ENCODE peak calls at places on chromosomes 4 and X, in nine cellular contexts. One of them, this sample, is unnamed.

GRCh38 chr4:8160572-8160971 is 2.0 kb upstream of the ABLIM2 start:
- DNase-seq in left lung: no peak
- DNase-seq in K562: no peak
- DNase-seq in heart left ventricle: no peak
- DNase-seq in suprapubic skin: no peak
- DNase-seq in endodermal cell: no peak
- DNase-seq in AG04450: no peak
- DNase-seq in GM23338: no peak
- DNase-seq in OCI-LY7: no peak
- DNase-seq in this sample: no peak

GRCh38 chrX:21870494-21870893 is 14.7 kb downstream of the YY2 start:
- DNase-seq in left lung: no peak
- DNase-seq in K562: no peak
- DNase-seq in heart left ventricle: no peak
- DNase-seq in suprapubic skin: no peak
- DNase-seq in endodermal cell: no peak
- DNase-seq in AG04450: no peak
- DNase-seq in GM23338: no peak
- DNase-seq in OCI-LY7: no peak
- DNase-seq in this sample: no peak

GRCh38 chrX:136906921-136907510 is 26.5 kb upstream of the RBMX start:
- DNase-seq in left lung: no peak
- DNase-seq in K562: no peak
- DNase-seq in heart left ventricle: no peak
- DNase-seq in suprapubic skin: no peak
- DNase-seq in endodermal cell: no peak
- DNase-seq in AG04450: no peak
- DNase-seq in GM23338: no peak
- DNase-seq in OCI-LY7: no peak
- DNase-seq in this sample: no peak

GRCh38 chrX:40011483-40012038 is 86.2 kb downstream of the BCOR start:
- DNase-seq in left lung: no peak
- DNase-seq in K562: no peak
- DNase-seq in heart left ventricle: no peak
- DNase-seq in suprapubic skin: no peak
- DNase-seq in endodermal cell: peak; percentile 52
- DNase-seq in AG04450: no peak
- DNase-seq in GM23338: no peak
- DNase-seq in OCI-LY7: no peak
- DNase-seq in this sample: no peak

GRCh38 chr4:132809298-132810032 is 339.6 kb upstream of the PCDH10 start:
- DNase-seq in left lung: no peak
- DNase-seq in K562: no peak
- DNase-seq in heart left ventricle: no peak
- DNase-seq in suprapubic skin: no peak
- DNase-seq in endodermal cell: peak; percentile 84
- DNase-seq in AG04450: no peak
- DNase-seq in GM23338: peak; percentile 77
- DNase-seq in OCI-LY7: peak; percentile 2
- DNase-seq in this sample: no peak

GRCh38 chrX:644304-645023 is 13.9 kb downstream of the SHOX start:
- DNase-seq in left lung: no peak
- DNase-seq in K562: no peak
- DNase-seq in heart left ventricle: no peak
- DNase-seq in suprapubic skin: peak; percentile 71
- DNase-seq in endodermal cell: peak; percentile 74
- DNase-seq in AG04450: no peak
- DNase-seq in GM23338: peak; percentile 68
- DNase-seq in OCI-LY7: no peak
- DNase-seq in this sample: no peak

GRCh38 chr4:181376058-181376457 is 867.1 kb upstream of the TENM3 start:
- DNase-seq in left lung: peak; percentile 24
- DNase-seq in K562: no peak
- DNase-seq in heart left ventricle: no peak
- DNase-seq in suprapubic skin: no peak
- DNase-seq in endodermal cell: no peak
- DNase-seq in AG04450: no peak
- DNase-seq in GM23338: no peak
- DNase-seq in OCI-LY7: no peak
- DNase-seq in this sample: no peak

GRCh38 chr4:163395055-163395454 is 51.4 kb downstream of the NPY5R start:
- DNase-seq in left lung: no peak
- DNase-seq in K562: no peak
- DNase-seq in heart left ventricle: no peak
- DNase-seq in suprapubic skin: no peak
- DNase-seq in endodermal cell: no peak
- DNase-seq in AG04450: no peak
- DNase-seq in GM23338: no peak
- DNase-seq in OCI-LY7: no peak
- DNase-seq in this sample: no peak

GRCh38 chrX:151393514-151393913 is 3.5 kb upstream of the VMA21 start:
- DNase-seq in left lung: no peak
- DNase-seq in K562: no peak
- DNase-seq in heart left ventricle: no peak
- DNase-seq in suprapubic skin: no peak
- DNase-seq in endodermal cell: peak; percentile 72
- DNase-seq in AG04450: no peak
- DNase-seq in GM23338: peak; percentile 74
- DNase-seq in OCI-LY7: peak; percentile 39
- DNase-seq in this sample: no peak

GRCh38 chr4:52107745-52108144 is 56.6 kb downstream of the SPATA18 start:
- DNase-seq in left lung: no peak
- DNase-seq in K562: no peak
- DNase-seq in heart left ventricle: no peak
- DNase-seq in suprapubic skin: no peak
- DNase-seq in endodermal cell: no peak
- DNase-seq in AG04450: no peak
- DNase-seq in GM23338: peak; percentile 6
- DNase-seq in OCI-LY7: peak; percentile 1
- DNase-seq in this sample: no peak

GRCh38 chr4:5143940-5144339 is 92.7 kb downstream of the STK32B start:
- DNase-seq in left lung: no peak
- DNase-seq in K562: no peak
- DNase-seq in heart left ventricle: peak; percentile 23
- DNase-seq in suprapubic skin: no peak
- DNase-seq in endodermal cell: peak; percentile 22
- DNase-seq in AG04450: no peak
- DNase-seq in GM23338: no peak
- DNase-seq in OCI-LY7: no peak
- DNase-seq in this sample: no peak

GRCh38 chr4:108906006-108906405 is 143.2 kb upstream of the ETNPPL start:
- DNase-seq in left lung: no peak
- DNase-seq in K562: no peak
- DNase-seq in heart left ventricle: no peak
- DNase-seq in suprapubic skin: no peak
- DNase-seq in endodermal cell: peak; percentile 53
- DNase-seq in AG04450: no peak
- DNase-seq in GM23338: peak; percentile 24
- DNase-seq in OCI-LY7: no peak
- DNase-seq in this sample: no peak

GRCh38 chr4:74623041-74623440 is 171.3 kb downstream of the BTC start:
- DNase-seq in left lung: no peak
- DNase-seq in K562: peak; percentile 57
- DNase-seq in heart left ventricle: no peak
- DNase-seq in suprapubic skin: no peak
- DNase-seq in endodermal cell: peak; percentile 63
- DNase-seq in AG04450: no peak
- DNase-seq in GM23338: peak; percentile 69
- DNase-seq in OCI-LY7: peak; percentile 31
- DNase-seq in this sample: no peak

GRCh38 chr4:169745291-169745690 is 12.5 kb downstream of the HPF1 start:
- DNase-seq in left lung: no peak
- DNase-seq in K562: no peak
- DNase-seq in heart left ventricle: no peak
- DNase-seq in suprapubic skin: no peak
- DNase-seq in endodermal cell: no peak
- DNase-seq in AG04450: no peak
- DNase-seq in GM23338: no peak
- DNase-seq in OCI-LY7: no peak
- DNase-seq in this sample: no peak

GRCh38 chr4:2663275-2663674 is 92.9 kb downstream of the TNIP2 start:
- DNase-seq in left lung: no peak
- DNase-seq in K562: no peak
- DNase-seq in heart left ventricle: no peak
- DNase-seq in suprapubic skin: no peak
- DNase-seq in endodermal cell: no peak
- DNase-seq in AG04450: no peak
- DNase-seq in GM23338: no peak
- DNase-seq in OCI-LY7: no peak
- DNase-seq in this sample: no peak

DNA sequence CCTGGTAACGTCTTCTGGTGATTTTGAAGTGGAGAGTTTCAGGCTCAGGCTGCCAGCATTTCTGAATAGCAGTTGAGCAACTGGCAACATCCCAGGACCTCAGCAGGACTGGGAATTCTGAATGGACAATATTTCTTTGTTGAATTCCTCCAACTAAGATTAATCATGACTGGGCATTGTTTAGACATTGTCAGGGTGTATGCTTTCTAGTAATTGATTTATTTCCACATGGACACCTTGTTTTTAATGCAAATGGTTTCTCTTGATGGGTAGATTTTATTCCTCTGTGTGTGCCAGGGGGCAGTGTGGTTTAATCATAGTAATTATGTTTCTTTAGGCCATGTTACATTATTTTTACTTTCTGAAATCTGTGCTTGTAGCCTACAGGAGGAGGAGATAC is 1004.7 kb upstream of the LCORL start:
- DNase-seq in left lung: no peak
- DNase-seq in K562: no peak
- DNase-seq in heart left ventricle: no peak
- DNase-seq in suprapubic skin: no peak
- DNase-seq in endodermal cell: no peak
- DNase-seq in AG04450: no peak
- DNase-seq in GM23338: no peak
- DNase-seq in OCI-LY7: no peak
- DNase-seq in this sample: no peak
- TF ChIP-seq CTCF in left lung: no peak
- TF ChIP-seq CTCF in K562: no peak
- TF ChIP-seq CTCF in heart left ventricle: no peak
- TF ChIP-seq CTCF in suprapubic skin: no peak
- TF ChIP-seq CTCF in endodermal cell: no peak
- TF ChIP-seq CTCF in AG04450: no peak
- TF ChIP-seq CTCF in GM23338: peak; percentile 23
- TF ChIP-seq CTCF in OCI-LY7: peak; percentile 51
- TF ChIP-seq CTCF in this sample: no peak

GRCh38 chr4:67103001-67103737 is 442.1 kb downstream of the CENPC start:
- DNase-seq in left lung: no peak
- DNase-seq in K562: no peak
- DNase-seq in heart left ventricle: no peak
- DNase-seq in suprapubic skin: no peak
- DNase-seq in endodermal cell: no peak
- DNase-seq in AG04450: no peak
- DNase-seq in GM23338: no peak
- DNase-seq in OCI-LY7: no peak
- DNase-seq in this sample: no peak

GRCh38 chr4:67101612-67102011 is 443.7 kb downstream of the CENPC start:
- DNase-seq in left lung: no peak
- DNase-seq in K562: no peak
- DNase-seq in heart left ventricle: no peak
- DNase-seq in suprapubic skin: no peak
- DNase-seq in endodermal cell: no peak
- DNase-seq in AG04450: no peak
- DNase-seq in GM23338: no peak
- DNase-seq in OCI-LY7: no peak
- DNase-seq in this sample: no peak

GRCh38 chr4:67109276-67109675 is 436.0 kb downstream of the CENPC start:
- DNase-seq in left lung: no peak
- DNase-seq in K562: no peak
- DNase-seq in heart left ventricle: no peak
- DNase-seq in suprapubic skin: no peak
- DNase-seq in endodermal cell: no peak
- DNase-seq in AG04450: no peak
- DNase-seq in GM23338: no peak
- DNase-seq in OCI-LY7: no peak
- DNase-seq in this sample: no peak

GRCh38 chr4:67104145-67104544 is 441.2 kb downstream of the CENPC start:
- DNase-seq in left lung: no peak
- DNase-seq in K562: no peak
- DNase-seq in heart left ventricle: no peak
- DNase-seq in suprapubic skin: no peak
- DNase-seq in endodermal cell: no peak
- DNase-seq in AG04450: no peak
- DNase-seq in GM23338: no peak
- DNase-seq in OCI-LY7: no peak
- DNase-seq in this sample: no peak

GRCh38 chr4:67106846-67107467 is 438.3 kb downstream of the CENPC start:
- DNase-seq in left lung: no peak
- DNase-seq in K562: no peak
- DNase-seq in heart left ventricle: no peak
- DNase-seq in suprapubic skin: no peak
- DNase-seq in endodermal cell: no peak
- DNase-seq in AG04450: no peak
- DNase-seq in GM23338: no peak
- DNase-seq in OCI-LY7: no peak
- DNase-seq in this sample: no peak
- H3K27ac ChIP-seq in left lung: no peak overlapping the region
- H3K27ac ChIP-seq in K562: no peak overlapping the region
- H3K27ac ChIP-seq in heart left ventricle: no peak overlapping the region
- H3K27ac ChIP-seq in suprapubic skin: no peak overlapping the region
- H3K27ac ChIP-seq in endodermal cell: no peak overlapping the region
- H3K27ac ChIP-seq in AG04450: no peak overlapping the region
- H3K27ac ChIP-seq in GM23338: no peak overlapping the region
- H3K27ac ChIP-seq in OCI-LY7: no peak overlapping the region
- H3K27ac ChIP-seq in this sample: no peak overlapping the region

GRCh38 chr4:186587416-186588018 is 32.1 kb upstream of the MTNR1A start:
- DNase-seq in left lung: no peak
- DNase-seq in K562: peak; percentile 61
- DNase-seq in heart left ventricle: peak; percentile 74
- DNase-seq in suprapubic skin: peak; percentile 84
- DNase-seq in endodermal cell: peak; percentile 87
- DNase-seq in AG04450: peak; percentile 36
- DNase-seq in GM23338: peak; percentile 75
- DNase-seq in OCI-LY7: peak; percentile 46
- DNase-seq in this sample: peak; percentile 51
- TF ChIP-seq CTCF in left lung: peak; percentile 90
- TF ChIP-seq CTCF in K562: peak; percentile 83
- TF ChIP-seq CTCF in heart left ventricle: peak; percentile 82
- TF ChIP-seq CTCF in suprapubic skin: peak; percentile 63
- TF ChIP-seq CTCF in endodermal cell: peak; percentile 97
- TF ChIP-seq CTCF in AG04450: peak; percentile 85
- TF ChIP-seq CTCF in GM23338: peak; percentile 86
- TF ChIP-seq CTCF in OCI-LY7: peak; percentile 92
- TF ChIP-seq CTCF in this sample: peak; percentile 82

GRCh38 chrX:112356031-112356430 is 273.5 kb upstream of the TRPC5 start:
- DNase-seq in left lung: no peak
- DNase-seq in K562: no peak
- DNase-seq in heart left ventricle: no peak
- DNase-seq in suprapubic skin: no peak
- DNase-seq in endodermal cell: no peak
- DNase-seq in AG04450: no peak
- DNase-seq in GM23338: no peak
- DNase-seq in OCI-LY7: no peak
- DNase-seq in this sample: no peak

DNA sequence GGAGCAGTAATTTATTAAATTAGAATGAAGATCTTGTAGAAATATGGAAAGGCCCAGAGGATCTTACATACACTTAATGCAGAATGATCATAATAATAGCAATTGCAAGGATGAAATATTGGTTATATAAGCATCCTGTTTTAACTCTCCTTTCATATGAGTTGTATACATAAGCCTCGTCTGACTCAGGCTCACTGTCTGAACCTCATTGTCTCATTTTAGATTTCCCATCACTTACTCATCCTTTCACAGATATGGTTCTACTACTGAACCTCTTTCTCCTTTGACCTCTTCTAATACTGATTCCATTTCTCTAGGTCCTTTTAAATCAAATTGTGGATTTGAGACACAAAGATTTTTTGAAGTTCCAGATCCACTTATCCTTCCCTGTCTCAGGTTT is 277.3 kb upstream of the TRPC5 start:
- DNase-seq in left lung: no peak
- DNase-seq in K562: no peak
- DNase-seq in heart left ventricle: no peak
- DNase-seq in suprapubic skin: no peak
- DNase-seq in endodermal cell: no peak
- DNase-seq in AG04450: no peak
- DNase-seq in GM23338: no peak
- DNase-seq in OCI-LY7: no peak
- DNase-seq in this sample: no peak
- H3K27ac ChIP-seq in left lung: no peak overlapping the region
- H3K27ac ChIP-seq in K562: no peak overlapping the region
- H3K27ac ChIP-seq in heart left ventricle: no peak overlapping the region
- H3K27ac ChIP-seq in suprapubic skin: no peak overlapping the region
- H3K27ac ChIP-seq in endodermal cell: no peak overlapping the region
- H3K27ac ChIP-seq in AG04450: no peak overlapping the region
- H3K27ac ChIP-seq in GM23338: no peak overlapping the region
- H3K27ac ChIP-seq in OCI-LY7: no peak overlapping the region
- H3K27ac ChIP-seq in this sample: no peak overlapping the region

This sample was measured in PC-9.